ENCODE peak calls at places on chromosomes 7 and 10, in seven cellular contexts. K, X, J, D, G, Z and A are unnamed samples.

GRCh38 chr10:78889536-78890063 is 179.2 kb upstream of the ZMIZ1 start:
- DNase-seq in X (peak), K (no peak), J (no peak), G (no peak), Z (no peak), D (no peak), A (no peak)

GRCh38 chr10:71736570-71737355 is 17.2 kb upstream of the C10orf105 start:
- DNase-seq in J (no peak), G (no peak), K (peak), X (no peak), D (no peak), Z (no peak), A (no peak)

GRCh38 chr7:38744746-38745145 is 113.6 kb upstream of the AMPH start:
- DNase-seq in J (no peak), D (no peak), Z (peak), K (peak), X (no peak), G (no peak), A (no peak)

GRCh38 chr10:58952747-58953466 is 223.5 kb upstream of the PHYHIPL start:
- DNase-seq in J (no peak), X (peak), K (peak), G (peak), D (peak), Z (peak), A (no peak)

GRCh38 chr7:107404740-107405537 is 64.9 kb upstream of the GPR22 start:
- DNase-seq in K (no peak), D (no peak), J (no peak), Z (no peak), X (no peak), G (no peak), A (no peak)

GRCh38 chr10:124701881-124702656 is 42.1 kb downstream of the FAM53B start:
- DNase-seq in X (no peak), K (peak), D (no peak), Z (peak), G (no peak), J (no peak), A (no peak)

GRCh38 chr10:98374176-98374969 is 40.6 kb downstream of the PYROXD2 start:
- DNase-seq in Z (peak), X (peak), D (no peak), K (peak), J (no peak), G (no peak), A (no peak)

GRCh38 chr10:120392245-120392644 is 64.8 kb upstream of the PLPP4 start:
- DNase-seq in Z (no peak), D (no peak), X (no peak), G (no peak), J (no peak), K (no peak), A (no peak)

GRCh38 chr7:152672626-152673025 is 3.3 kb downstream of the XRCC2 start:
- DNase-seq in G (no peak), Z (no peak), J (no peak), X (no peak), D (no peak), K (no peak), A (no peak)

GRCh38 chr7:90180011-90180585 is 25.8 kb downstream of the STEAP1 start:
- DNase-seq in Z (peak), G (no peak), J (no peak), D (no peak), K (peak), X (no peak), A (no peak)

GRCh38 chr7:22375359-22376048 is 18.6 kb upstream of the RAPGEF5 start:
- DNase-seq in K (no peak), D (no peak), X (no peak), Z (peak), J (no peak), G (no peak), A (no peak)

GRCh38 chr7:108805808-108806397 is 236.2 kb downstream of the DNAJB9 start:
- DNase-seq in X (peak), G (no peak), K (peak), Z (peak), D (no peak), J (no peak), A (no peak)

GRCh38 chr10:93440591-93441012 is 41.5 kb downstream of the MYOF start:
- DNase-seq in K (peak), D (no peak), Z (peak), X (no peak), G (no peak), J (no peak), A (no peak)

GRCh38 chr10:49143249-49143648 is 9.4 kb upstream of the FAM170B start:
- DNase-seq in K (no peak), J (no peak), X (peak), D (no peak), Z (no peak), G (no peak), A (no peak)

GRCh38 chr10:77943086-77943901 is 16.7 kb upstream of the DLG5 start:
- DNase-seq in J (peak), D (no peak), K (peak), X (peak), G (no peak), Z (peak), A (no peak)

GRCh38 chr7:30524545-30524944 is 19.9 kb upstream of the GGCT start:
- DNase-seq in D (no peak), K (peak), X (no peak), G (no peak), J (no peak), Z (no peak), A (no peak)

GRCh38 chr7:18961997-18962396 is 155.4 kb downstream of the TWIST1 start:
- DNase-seq in J (no peak), D (no peak), K (peak), X (no peak), G (no peak), Z (peak), A (no peak)

GRCh38 chr7:12212051-12212485 is 974 bp downstream of the TMEM106B start:
- DNase-seq in J (no peak), D (no peak), K (peak), G (no peak), X (no peak), Z (no peak), A (no peak)

GRCh38 chr7:113521468-113521867 is 397.3 kb downstream of the PPP1R3A start:
- DNase-seq in J (no peak), K (peak), Z (peak), X (no peak), G (no peak), D (no peak), A (no peak)

GRCh38 chr7:127239814-127240213 is 12.9 kb downstream of the GRM8 start:
- DNase-seq in K (no peak), Z (no peak), X (peak), J (no peak), D (no peak), G (no peak), A (no peak)

GRCh38 chr7:129008645-129009414 is 46.1 kb downstream of the TNPO3 start:
- DNase-seq in K (no peak), J (no peak), Z (no peak), X (no peak), G (no peak), D (no peak), A (no peak)

GRCh38 chr10:43376046-43376635 is 4.7 kb downstream of the FXYD4 start:
- DNase-seq in D (no peak), Z (no peak), J (no peak), K (no peak), G (no peak), X (no peak), A (no peak)

GRCh38 chr7:49127359-49127848 is 203.1 kb downstream of the CDC14C start:
- DNase-seq in G (no peak), Z (no peak), D (no peak), J (no peak), X (no peak), K (no peak), A (no peak)

GRCh38 chr7:97851725-97852124 is 20.5 kb downstream of the ASNS start:
- DNase-seq in G (no peak), K (peak), Z (peak), D (no peak), X (no peak), J (no peak), A (no peak)

GRCh38 chr7:27109533-27110162 is 7.2 kb upstream of the HOXA2 start:
- DNase-seq in Z (peak), K (no peak), D (peak), G (no peak), J (no peak), X (no peak), A (no peak)

GRCh38 chr7:30214651-30215137 is 69.7 kb upstream of the ZNRF2 start:
- DNase-seq in X (no peak), J (no peak), K (no peak), Z (no peak), D (no peak), G (no peak), A (no peak)

GRCh38 chr10:11610855-11611247 is 599 bp downstream of the USP6NL start:
- DNase-seq in K (peak), G (peak), X (peak), D (peak), Z (peak), J (no peak), A (peak)

GRCh38 chr10:73647211-73647874 is 6.1 kb upstream of the MYOZ1 start:
- DNase-seq in J (no peak), K (peak), G (peak), Z (no peak), D (peak), X (peak), A (no peak)

GRCh38 chr10:132282667-132283603 is 24.8 kb downstream of the STK32C start:
- DNase-seq in X (no peak), Z (no peak), J (peak), K (no peak), D (no peak), G (no peak), A (no peak)

GRCh38 chr7:57412618-57413017 is 37.4 kb upstream of the ZNF716 start:
- DNase-seq in X (no peak), D (no peak), K (no peak), J (no peak), Z (no peak), G (no peak), A (no peak)

GRCh38 chr7:28879105-28879504 is 79.0 kb downstream of the TRIL start:
- DNase-seq in X (no peak), K (no peak), G (no peak), Z (no peak), J (no peak), D (no peak), A (no peak)
- TF ChIP-seq CTCF in X (peak), K (no peak), G (no peak), Z (no peak), J (no peak), D (no peak), A (no peak)

DNA sequence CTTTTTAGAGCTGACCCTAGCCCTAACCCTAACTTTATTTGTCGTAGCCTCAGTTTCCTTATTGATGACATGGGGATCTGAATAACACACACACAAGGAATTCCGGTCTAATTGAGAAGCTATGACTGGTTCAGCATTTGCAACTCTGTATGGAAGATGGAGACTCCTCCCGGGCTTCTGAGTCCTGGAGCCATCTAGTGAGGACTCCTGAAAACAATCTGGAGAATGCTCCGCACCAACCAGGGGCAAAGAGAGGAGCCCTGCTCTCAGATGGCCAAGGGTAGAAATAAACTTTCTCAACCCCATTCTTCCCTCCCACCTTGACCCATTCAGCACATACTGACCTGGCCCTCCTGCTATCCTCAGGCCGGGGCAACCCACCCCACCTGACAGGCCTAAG is 26.4 kb downstream of the MBL2 start:
- DNase-seq in D (no peak), Z (no peak), G (no peak), K (no peak), J (no peak), X (no peak), A (no peak)
- TF ChIP-seq CTCF in D (no peak), Z (no peak), G (no peak), K (no peak), J (no peak), X (no peak), A (no peak)

GRCh38 chr7:41206267-41206666 is 496.6 kb downstream of the INHBA start:
- DNase-seq in K (no peak), Z (no peak), G (no peak), D (no peak), J (no peak), X (no peak), A (no peak)

GRCh38 chr7:41203542-41203941 is 499.3 kb downstream of the INHBA start:
- DNase-seq in K (no peak), D (no peak), X (no peak), J (no peak), Z (peak), G (no peak), A (no peak)

GRCh38 chr7:41205600-41205999 is 497.3 kb downstream of the INHBA start:
- DNase-seq in Z (no peak), K (no peak), G (no peak), D (no peak), X (no peak), J (no peak), A (no peak)

DNA sequence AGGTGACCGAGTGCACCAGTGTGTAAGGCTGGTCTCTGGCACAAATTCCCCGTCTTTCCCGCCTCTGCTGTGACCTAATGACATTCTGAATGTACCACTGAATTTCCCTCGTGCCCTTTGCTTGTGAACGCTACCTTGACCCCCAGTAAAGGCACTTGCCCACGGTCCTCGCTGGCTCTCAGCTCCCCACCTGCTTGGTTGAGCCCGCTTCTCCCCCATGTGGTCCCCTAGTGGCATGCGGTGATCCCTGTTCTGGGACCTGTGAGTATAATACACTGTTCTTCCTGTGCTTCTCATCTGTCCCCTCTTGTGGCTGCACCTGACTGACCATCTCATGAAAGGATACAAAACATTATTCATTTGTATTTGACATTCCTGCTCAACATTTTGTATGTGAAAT is 495.7 kb downstream of the INHBA start:
- DNase-seq in K (no peak), X (peak), G (no peak), J (no peak), D (no peak), Z (no peak), A (no peak)
- TF ChIP-seq CTCF in K (no peak), X (peak), G (no peak), J (no peak), D (no peak), Z (no peak), A (no peak)

DNA sequence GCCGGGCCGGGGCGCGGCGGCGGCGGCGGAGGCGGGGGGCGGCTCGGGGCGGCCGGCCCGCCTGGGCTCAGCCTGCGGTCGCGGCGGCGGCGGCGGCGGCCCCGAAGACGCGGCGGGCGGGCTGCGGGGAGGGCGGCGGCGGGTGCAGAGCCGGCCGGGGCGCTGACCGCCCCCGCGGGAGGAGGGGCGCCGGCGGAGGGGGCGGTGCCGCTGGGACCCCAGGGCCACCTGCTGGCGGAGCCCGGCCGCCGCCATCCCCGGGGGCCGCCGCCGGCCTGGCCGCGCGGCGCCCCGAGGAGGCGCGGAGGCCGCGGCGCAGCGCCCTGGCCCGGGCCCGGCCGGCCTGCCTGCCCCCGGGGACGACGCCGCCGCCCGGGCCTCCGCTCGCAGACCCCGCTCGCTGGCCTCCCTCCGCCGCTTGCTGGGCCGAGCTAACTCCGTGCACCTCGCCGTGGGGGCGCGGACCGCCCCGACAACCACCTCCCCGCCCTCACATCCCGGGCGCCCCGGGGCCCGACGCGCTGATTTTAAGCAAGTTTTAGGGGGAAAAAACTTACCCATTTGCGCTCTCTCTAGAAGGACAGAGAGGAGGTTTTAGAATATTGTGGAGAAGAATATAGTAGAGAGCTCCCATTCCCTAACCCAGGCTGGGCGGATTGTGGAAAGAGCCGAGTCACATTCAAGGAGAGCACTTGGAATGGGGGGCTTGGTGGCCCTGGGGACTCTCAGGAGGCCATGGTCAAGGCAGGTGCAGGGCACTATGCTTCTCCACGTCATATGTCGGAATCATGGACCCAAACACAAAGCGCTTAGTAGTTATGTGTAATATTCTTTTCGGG is at the start of gene BEND7:
- DNase-seq in D (no peak), K (no peak), Z (peak), X (peak), J (no peak), G (peak), A (no peak)
- TF ChIP-seq CTCF in D (no peak), K (no peak), Z (no peak), X (no peak), J (no peak), G (no peak), A (no peak)